ENCODE peak calls at places on chromosomes 7 and 10, in five cellular contexts. U is A549, Q is fibroblast of pulmonary artery, O is OCI-LY7, C is prostate gland. J is an unnamed sample.

GRCh38 chr7:148809856-148810255 is 74.2 kb downstream of the EZH2 start:
- DNase-seq in U (no peak), Q (no peak), O (no peak), C (no peak), J (no peak)

GRCh38 chr10:115831025-115831424 is 442.0 kb downstream of the GFRA1 start:
- DNase-seq in U (no peak), Q (no peak), O (no peak), C (no peak), J (no peak)

GRCh38 chr10:95840121-95840520 is 67.7 kb upstream of the CC2D2B start:
- DNase-seq in U (no peak), Q (no peak), O (no peak), C (no peak), J (peak; percentile 18)

GRCh38 chr10:77603529-77603927 is 34.1 kb downstream of the KCNMA1 start:
- DNase-seq in U (no peak), Q (no peak), O (no peak), C (no peak), J (no peak)

GRCh38 chr7:132138817-132139216 is 437.5 kb downstream of the PLXNA4 start:
- DNase-seq in U (peak; percentile 51), Q (no peak), O (no peak), C (no peak), J (peak; percentile 8)

GRCh38 chr10:78868456-78868855 is 200.3 kb upstream of the ZMIZ1 start:
- DNase-seq in U (no peak), Q (no peak), O (no peak), C (no peak), J (no peak)

GRCh38 chr7:15086171-15086745 is 183.7 kb upstream of the DGKB start:
- DNase-seq in U (no peak), Q (peak; percentile 5), O (no peak), C (no peak), J (peak; percentile 65)

GRCh38 chr7:138900040-138900828 is 81.0 kb downstream of the KIAA1549 start:
- DNase-seq in U (no peak), Q (peak; percentile 15), O (no peak), C (no peak), J (no peak)

GRCh38 chr7:40374575-40374974 is 239.8 kb downstream of the SUGCT start:
- DNase-seq in U (no peak), Q (no peak), O (no peak), C (no peak), J (no peak)

GRCh38 chr10:86163522-86164215 is 202.9 kb downstream of the GRID1 start:
- DNase-seq in U (no peak), Q (no peak), O (no peak), C (no peak), J (no peak)

GRCh38 chr7:6691609-6692106 is 15.1 kb downstream of the ZNF12 start:
- DNase-seq in U (no peak), Q (peak; percentile 33), O (no peak), C (no peak), J (peak; percentile 16)

GRCh38 chr7:158614695-158615094 is 27.1 kb upstream of the PTPRN2 start:
- DNase-seq in U (no peak), Q (peak; percentile 39), O (no peak), C (no peak), J (peak; percentile 70)

GRCh38 chr10:114604357-114605129 is 53.5 kb downstream of the ABLIM1 start:
- DNase-seq in U (no peak), Q (no peak), O (no peak), C (no peak), J (peak; percentile 30)

GRCh38 chr10:27692663-27693062 is 53.0 kb downstream of the MKX start:
- DNase-seq in U (no peak), Q (no peak), O (no peak), C (no peak), J (no peak)

GRCh38 chr7:15753834-15754600 is 67.5 kb upstream of the MEOX2 start:
- DNase-seq in U (no peak), Q (no peak), O (no peak), C (no peak), J (peak; percentile 64)

GRCh38 chr7:11699666-11700065 is 132.3 kb downstream of the THSD7A start:
- DNase-seq in U (no peak), Q (no peak), O (no peak), C (no peak), J (no peak)

GRCh38 chr7:133873631-133874030 is 253.5 kb upstream of the LRGUK start:
- DNase-seq in U (no peak), Q (no peak), O (no peak), C (no peak), J (peak; percentile 47)

GRCh38 chr10:58747687-58748086 is 235.0 kb downstream of the BICC1 start:
- DNase-seq in U (no peak), Q (no peak), O (no peak), C (peak; percentile 49), J (no peak)

GRCh38 chr7:151754142-151754590 is 122.7 kb downstream of the PRKAG2 start:
- DNase-seq in U (peak; percentile 98), Q (peak; percentile 99), O (peak; percentile 66), C (peak; percentile 83), J (peak; percentile 99)

GRCh38 chr7:826230-826905 is 5.9 kb upstream of the SUN1 start:
- DNase-seq in U (no peak), Q (no peak), O (no peak), C (no peak), J (no peak)

GRCh38 chr10:77104459-77104980 is 533.1 kb downstream of the KCNMA1 start:
- DNase-seq in U (no peak), Q (peak; percentile 56), O (no peak), C (no peak), J (peak; percentile 97)

GRCh38 chr10:88754272-88754671 is 5.5 kb upstream of the LIPN start:
- DNase-seq in U (no peak), Q (peak; percentile 31), O (no peak), C (no peak), J (peak; percentile 75)

GRCh38 chr10:124535731-124536495 is 74.3 kb downstream of the LHPP start:
- DNase-seq in U (no peak), Q (no peak), O (peak; percentile 79), C (no peak), J (peak; percentile 21)

GRCh38 chr10:103843854-103844567 is 11.4 kb downstream of the SH3PXD2A start:
- DNase-seq in U (no peak), Q (no peak), O (no peak), C (peak; percentile 50), J (peak; percentile 91)

GRCh38 chr7:135160098-135160857 is 10.2 kb downstream of the CYREN start:
- DNase-seq in U (no peak), Q (peak; percentile 49), O (peak; percentile 29), C (no peak), J (peak; percentile 61)

GRCh38 chr7:135160858-135161653 is 9.5 kb downstream of the CYREN start:
- DNase-seq in U (no peak), Q (peak; percentile 18), O (peak; percentile 70), C (no peak), J (peak; percentile 32)

GRCh38 chr7:135159359-135160087 is 11.0 kb downstream of the CYREN start:
- DNase-seq in U (no peak), Q (no peak), O (no peak), C (no peak), J (peak; percentile 24)

GRCh38 chr7:135158141-135158655 is 10.3 kb downstream of the TMEM140 start:
- DNase-seq in U (no peak), Q (no peak), O (no peak), C (no peak), J (no peak)

DNA sequence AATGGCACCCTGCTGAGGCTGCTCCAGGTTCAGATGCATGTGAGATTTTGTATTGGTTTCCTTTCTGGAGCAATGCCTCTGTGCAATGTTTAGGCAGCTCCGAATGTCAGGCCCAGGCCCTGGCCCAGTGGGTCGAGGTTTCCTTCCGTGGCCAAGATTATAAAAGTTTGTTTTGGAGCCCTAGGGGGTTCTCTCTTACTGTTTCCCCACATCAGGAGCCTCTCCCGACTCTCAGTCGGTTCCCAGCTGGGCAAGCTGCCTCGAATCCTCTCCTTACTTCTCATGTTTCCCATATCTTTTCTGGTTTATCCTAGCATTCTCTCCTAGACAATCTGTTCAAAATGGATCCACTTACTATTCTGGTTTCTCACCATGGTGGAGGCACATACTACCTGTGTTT is 11.0 kb downstream of the TMEM140 start:
- DNase-seq in U (no peak), Q (no peak), O (no peak), C (no peak), J (no peak)
- TF ChIP-seq CTCF in U (no peak), Q (no peak), O (no peak), C (no peak), J (no peak)

DNA sequence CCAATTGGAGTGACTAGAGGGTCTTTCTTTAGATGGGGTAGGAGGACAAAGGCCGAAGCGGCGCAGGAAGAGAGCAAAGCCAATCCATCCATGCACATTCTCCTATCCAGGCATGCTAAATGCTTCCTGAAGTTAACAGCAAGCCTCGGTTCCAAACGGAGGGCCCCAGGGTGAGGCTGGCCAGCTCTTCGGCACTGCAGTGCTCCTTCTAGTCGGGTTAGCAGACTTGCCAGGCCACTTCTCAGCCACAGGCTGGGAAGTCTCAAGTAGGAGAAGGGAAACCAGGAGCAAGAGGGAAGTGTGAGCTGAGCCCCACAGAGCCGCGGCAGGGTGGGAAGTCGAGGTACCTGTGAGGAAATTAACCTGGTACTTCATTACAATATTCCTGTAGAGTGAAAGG is 253.8 kb upstream of the INHBA start:
- DNase-seq in U (no peak), Q (peak; percentile 38), O (no peak), C (no peak), J (peak; percentile 54)
- H3K4me3 ChIP-seq in U (no peak overlapping the region), Q (peak overlapping the region; percentile 29), O (no peak overlapping the region), C (no peak overlapping the region), J (peak overlapping the region; percentile 6)

GRCh38 chr7:35526645-35527044 is 168.3 kb downstream of the HERPUD2 start:
- DNase-seq in U (no peak), Q (no peak), O (no peak), C (no peak), J (no peak)
- TF ChIP-seq CTCF in U (no peak), Q (no peak), O (no peak), C (no peak), J (no peak)

GRCh38 chr10:3196482-3196881 is 23.9 kb upstream of the PITRM1 start:
- DNase-seq in U (no peak), Q (no peak), O (no peak), C (no peak), J (no peak)
- H3K4me3 ChIP-seq in U (no peak overlapping the region), Q (no peak overlapping the region), O (no peak overlapping the region), C (no peak overlapping the region), J (no peak overlapping the region)

GRCh38 chr10:92573091-92573797 is 649 bp downstream of the IDE start:
- DNase-seq in U (peak; percentile 59), Q (peak; percentile 52), O (peak; percentile 40), C (peak; percentile 10), J (peak; percentile 59)
- TF ChIP-seq CTCF in U (no peak), Q (peak; percentile 18), O (peak; percentile 8), C (no peak), J (peak; percentile 27)

GRCh38 chr7:81877890-81878289 is 108.0 kb upstream of the HGF start:
- DNase-seq in U (no peak), Q (no peak), O (no peak), C (no peak), J (no peak)
- H3K4me3 ChIP-seq in U (no peak overlapping the region), Q (no peak overlapping the region), O (no peak overlapping the region), C (no peak overlapping the region), J (no peak overlapping the region)

J was measured in fibroblast of the aortic adventitia.